ENCODE peak calls at places on chromosomes 13 and 19, in four cellular contexts. V is MM.1S, Z is suprapubic skin, E is right atrium auricular region. R is an unnamed sample. For H3K9me3, the result is how much of the 10 kb centered on the place peaks cover.

GRCh38 chr13:51257187-51257586 is 35.0 kb downstream of the FAM124A start:
- DNase-seq in V (no peak), Z (no peak), E (no peak), R (no peak)

GRCh38 chr13:50365300-50365682 is 350.0 kb downstream of the KCNRG start:
- DNase-seq in V (no peak), E (no peak), Z (no peak), R (peak)

GRCh38 chr19:1523412-1524205 is at the start of gene PLK5:
- DNase-seq in V (no peak), Z (no peak), E (no peak), R (no peak)

GRCh38 chr19:8209965-8210659 is 942 bp downstream of the CERS4 start:
- DNase-seq in E (no peak), V (no peak), Z (no peak), R (no peak)

GRCh38 chr13:21777813-21778212 is 106.9 kb downstream of the FGF9 start:
- DNase-seq in E (no peak), Z (no peak), V (no peak), R (no peak)

GRCh38 chr13:59890064-59890463 is 273.7 kb downstream of the DIAPH3 start:
- DNase-seq in E (no peak), Z (no peak), V (no peak), R (no peak)

GRCh38 chr19:39444598-39445257 is 654 bp upstream of the SUPT5H start:
- DNase-seq in V (peak), E (no peak), Z (no peak), R (no peak)

GRCh38 chr13:103351035-103351828 is 285.0 kb upstream of the SLC10A2 start:
- DNase-seq in V (no peak), Z (no peak), E (no peak), R (no peak)

GRCh38 chr13:52405767-52406494 is at the start of gene THSD1:
- DNase-seq in V (no peak), E (peak), Z (peak), R (peak)

GRCh38 chr19:47779524-47780214 is 1.2 kb downstream of the SELENOW start:
- DNase-seq in Z (no peak), E (no peak), V (no peak), R (no peak)

GRCh38 chr19:1478934-1479707 is at the start of gene C19orf25:
- DNase-seq in Z (peak), E (peak), V (peak), R (peak)

GRCh38 chr13:19184176-19184575 is 2.6 kb upstream of the TUBA3C start:
- DNase-seq in Z (peak), E (peak), V (no peak), R (no peak)

GRCh38 chr13:19185086-19185864 is 3.7 kb upstream of the TUBA3C start:
- DNase-seq in E (peak), Z (peak), V (no peak), R (no peak)

GRCh38 chr13:19182536-19182935 is 912 bp upstream of the TUBA3C start:
- DNase-seq in Z (no peak), E (peak), V (no peak), R (no peak)

GRCh38 chr13:19183676-19184075 is 2.1 kb upstream of the TUBA3C start:
- DNase-seq in V (no peak), Z (no peak), E (peak), R (no peak)

DNA sequence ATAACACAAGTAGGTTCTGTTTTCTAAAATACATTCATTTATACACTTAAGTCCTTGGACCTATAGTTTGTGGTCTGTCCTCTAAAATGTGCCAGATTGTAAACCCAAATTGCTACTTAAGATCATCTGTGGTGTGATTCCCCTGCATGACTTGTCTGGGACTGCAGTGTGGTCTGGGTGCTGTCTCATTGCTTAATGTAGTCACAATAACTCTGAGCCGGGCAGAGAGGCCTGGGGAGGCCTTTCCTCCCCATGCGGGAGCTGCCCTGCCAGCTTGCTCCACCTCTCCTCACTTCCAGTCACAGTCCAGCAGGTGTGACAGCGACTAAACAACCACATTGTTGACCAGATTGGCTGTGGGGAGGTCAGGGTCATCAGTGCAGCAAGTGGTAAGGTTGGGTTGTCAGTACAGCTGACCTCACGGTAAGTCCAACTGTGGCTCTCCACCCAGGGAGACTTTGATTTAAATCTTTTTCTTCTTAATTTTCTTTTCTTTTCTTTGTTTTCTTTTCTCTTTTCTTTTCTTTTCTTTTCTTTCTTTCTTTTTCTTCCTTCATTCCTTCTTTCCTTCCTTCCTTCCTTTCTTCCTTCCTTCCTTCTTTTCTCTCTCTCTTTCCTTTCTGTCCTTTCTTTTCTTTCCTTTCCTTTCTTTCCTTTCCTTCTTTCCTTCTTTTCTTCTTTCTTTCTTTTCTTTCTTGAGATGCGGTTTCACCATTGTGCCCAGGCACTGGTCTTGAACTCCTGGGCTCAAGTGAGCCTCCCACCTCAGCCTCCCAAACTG is 4.4 kb upstream of the TUBA3C start:
- DNase-seq in Z (peak), E (peak), V (no peak), R (no peak)
- H3K9me3 ChIP-seq in Z (under half), E (under half), V (under half), R (under half)

DNA sequence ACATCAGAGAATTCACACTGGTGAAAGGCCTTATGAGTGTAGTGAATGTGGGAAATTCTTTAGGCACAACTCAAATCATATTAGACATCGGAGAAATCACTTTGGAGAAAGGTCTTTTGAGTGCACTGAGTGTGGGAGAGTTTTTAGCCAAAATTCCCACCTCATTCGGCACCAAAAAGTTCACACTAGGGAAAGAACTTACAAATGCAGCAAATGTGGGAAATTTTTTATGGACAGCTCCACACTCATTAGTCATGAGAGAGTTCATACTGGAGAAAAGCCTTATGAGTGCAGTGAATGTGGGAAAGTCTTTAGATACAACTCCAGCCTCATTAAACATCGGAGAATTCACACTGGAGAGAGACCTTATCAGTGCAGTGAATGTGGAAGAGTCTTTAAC is 10.1 kb downstream of the ZNF17 start:
- DNase-seq in V (no peak), Z (no peak), E (no peak), R (no peak)
- H3K9me3 ChIP-seq in V (under half), Z (under half), E (under half), R (under half)

GRCh38 chr19:58203814-58204475 is 21.1 kb downstream of the ZNF274 start:
- DNase-seq in V (no peak), E (no peak), Z (no peak), R (no peak)
- H3K9me3 ChIP-seq in V (under half), E (half or more), Z (half or more), R (under half)

GRCh38 chr13:111623170-111623569 is 302.7 kb downstream of the TEX29 start:
- DNase-seq in E (no peak), Z (no peak), V (no peak), R (no peak)

GRCh38 chr13:111623743-111624505 is 303.5 kb downstream of the TEX29 start:
- DNase-seq in V (no peak), Z (no peak), E (peak), R (no peak)

GRCh38 chr13:111627596-111627995 is 307.2 kb downstream of the TEX29 start:
- DNase-seq in Z (no peak), E (peak), V (no peak), R (no peak)

GRCh38 chr13:111626371-111627305 is 306.2 kb downstream of the TEX29 start:
- DNase-seq in V (no peak), Z (no peak), E (peak), R (no peak)

GRCh38 chr13:111625526-111626315 is 305.3 kb downstream of the TEX29 start:
- DNase-seq in Z (no peak), E (peak), V (no peak), R (no peak)
- H3K9me3 ChIP-seq in Z (under half), E (under half), V (under half), R (under half)

GRCh38 chr19:52115526-52116053 is 20.0 kb upstream of the ZNF841 start:
- DNase-seq in V (no peak), E (no peak), Z (no peak), R (no peak)
- H3K9me3 ChIP-seq in V (under half), E (half or more), Z (half or more), R (half or more)

GRCh38 chr19:21434516-21434915 is 37.6 kb downstream of the ZNF493 start:
- DNase-seq in Z (no peak), E (no peak), V (no peak), R (no peak)
- H3K9me3 ChIP-seq in Z (under half), E (under half), V (under half), R (under half)